ENCODE peak calls at places on chromosomes 2 and 18, in nine cellular contexts. E is NCI-H748 treated with DMSO at 0.1 percent for 48 hours; J is lower leg skin; D is AG10803; L is activated T-cell treated with anti-CD3 and anti-CD28 coated beads, Interleukin-2, amount 50 U/mL, for 72 hours; K is AG04449; V is psoas muscle; X is choroid plexus epithelial cell; Q is omental fat pad. H is an unnamed sample.

GRCh38 chr2:109330056-109330455 is 201.1 kb downstream of the SH3RF3 start:
- DNase-seq in E (no peak), J (no peak), D (peak; percentile 92), L (no peak), K (peak; percentile 78), V (no peak), X (peak; percentile 45), Q (no peak), H (peak; percentile 75)

GRCh38 chr2:192398236-192398635 is 203.5 kb upstream of the TMEFF2 start:
- DNase-seq in E (peak; percentile 9), J (no peak), D (no peak), L (no peak), K (no peak), V (no peak), X (no peak), Q (no peak), H (no peak)

GRCh38 chr18:26482567-26482966 is 65.8 kb downstream of the KCTD1 start:
- DNase-seq in E (no peak), J (no peak), D (no peak), L (no peak), K (no peak), V (no peak), X (no peak), Q (no peak), H (no peak)

GRCh38 chr2:199471443-199472057 is 13.8 kb upstream of the SATB2 start:
- DNase-seq in E (peak; percentile 46), J (peak; percentile 91), D (peak; percentile 63), L (peak; percentile 60), K (no peak), V (peak; percentile 67), X (peak; percentile 42), Q (no peak), H (peak; percentile 93)

GRCh38 chr2:19073522-19073921 is 284.9 kb downstream of the OSR1 start:
- DNase-seq in E (no peak), J (no peak), D (peak; percentile 23), L (no peak), K (no peak), V (peak; percentile 65), X (peak; percentile 78), Q (no peak), H (peak; percentile 35)

GRCh38 chr2:83103602-83104001 is 1355.5 kb downstream of the SUCLG1 start:
- DNase-seq in E (no peak), J (no peak), D (peak; percentile 84), L (no peak), K (peak; percentile 74), V (no peak), X (peak; percentile 88), Q (no peak), H (peak; percentile 90)

GRCh38 chr2:182522428-182522896 is 95.6 kb upstream of the PDE1A start:
- DNase-seq in E (peak; percentile 90), J (no peak), D (peak; percentile 26), L (no peak), K (no peak), V (no peak), X (peak; percentile 21), Q (no peak), H (peak; percentile 15)

GRCh38 chr2:116319935-116320334 is 1494.6 kb upstream of the DDX18 start:
- DNase-seq in E (no peak), J (no peak), D (no peak), L (no peak), K (no peak), V (no peak), X (peak; percentile 0), Q (no peak), H (no peak)

GRCh38 chr2:218291934-218292699 is at the start of gene TMBIM1:
- DNase-seq in E (no peak), J (peak; percentile 96), D (peak; percentile 68), L (peak; percentile 89), K (no peak), V (peak; percentile 88), X (peak; percentile 78), Q (peak; percentile 58), H (peak; percentile 97)

GRCh38 chr2:63326473-63326872 is 261.8 kb downstream of the WDPCP start:
- DNase-seq in E (no peak), J (no peak), D (no peak), L (no peak), K (no peak), V (no peak), X (no peak), Q (no peak), H (no peak)

GRCh38 chr2:215528555-215528954 is 92.7 kb upstream of the FN1 start:
- DNase-seq in E (no peak), J (no peak), D (peak; percentile 99), L (no peak), K (peak; percentile 98), V (no peak), X (peak; percentile 92), Q (no peak), H (peak; percentile 89)

GRCh38 chr2:167181134-167181533 is 292.9 kb downstream of the XIRP2 start:
- DNase-seq in E (no peak), J (no peak), D (peak; percentile 58), L (no peak), K (no peak), V (no peak), X (peak; percentile 48), Q (no peak), H (peak; percentile 60)

GRCh38 chr18:10215444-10215843 is 239.0 kb upstream of the APCDD1 start:
- DNase-seq in E (no peak), J (no peak), D (no peak), L (no peak), K (no peak), V (no peak), X (no peak), Q (no peak), H (no peak)

GRCh38 chr18:76209597-76209996 is 285.4 kb downstream of the ZNF516 start:
- DNase-seq in E (no peak), J (no peak), D (peak; percentile 66), L (peak; percentile 49), K (peak; percentile 4), V (no peak), X (no peak), Q (no peak), H (no peak)

GRCh38 chr2:69306897-69307695 is 79.9 kb downstream of the GFPT1 start:
- DNase-seq in E (peak; percentile 72), J (peak; percentile 96), D (peak; percentile 81), L (peak; percentile 79), K (no peak), V (peak; percentile 88), X (peak; percentile 88), Q (peak; percentile 47), H (peak; percentile 93)

GRCh38 chr2:95377724-95378123 is 24.8 kb upstream of the FAHD2A start:
- DNase-seq in E (no peak), J (peak; percentile 66), D (no peak), L (no peak), K (no peak), V (no peak), X (no peak), Q (no peak), H (no peak)

GRCh38 chr18:24112874-24113615 is 25.8 kb upstream of the CABYR start:
- DNase-seq in E (no peak), J (no peak), D (no peak), L (no peak), K (no peak), V (no peak), X (peak; percentile 45), Q (no peak), H (no peak)

GRCh38 chr2:111977240-111977639 is 77.8 kb upstream of the TMEM87B start:
- DNase-seq in E (no peak), J (no peak), D (no peak), L (no peak), K (no peak), V (no peak), X (no peak), Q (no peak), H (no peak)

GRCh38 chr2:234451852-234452625 is 44.8 kb downstream of the ARL4C start:
- DNase-seq in E (no peak), J (no peak), D (peak; percentile 92), L (no peak), K (peak; percentile 95), V (no peak), X (peak; percentile 96), Q (no peak), H (peak; percentile 78)

GRCh38 chr2:26581991-26582842 is 58.9 kb downstream of the CIB4 start:
- DNase-seq in E (no peak), J (peak; percentile 67), D (no peak), L (no peak), K (no peak), V (no peak), X (no peak), Q (no peak), H (no peak)

GRCh38 chr2:18047114-18047695 is 168.7 kb downstream of the KCNS3 start:
- DNase-seq in E (no peak), J (no peak), D (peak; percentile 47), L (no peak), K (no peak), V (no peak), X (no peak), Q (no peak), H (peak; percentile 40)

GRCh38 chr2:99470957-99471356 is 18.9 kb downstream of the REV1 start:
- DNase-seq in E (no peak), J (no peak), D (no peak), L (no peak), K (no peak), V (no peak), X (no peak), Q (no peak), H (no peak)

GRCh38 chr2:64214281-64215115 is 70.3 kb upstream of the PELI1 start:
- DNase-seq in E (no peak), J (no peak), D (no peak), L (peak; percentile 46), K (no peak), V (no peak), X (no peak), Q (no peak), H (no peak)

GRCh38 chr2:188308483-188308882 is 16.8 kb downstream of the GULP1 start:
- DNase-seq in E (no peak), J (no peak), D (no peak), L (no peak), K (no peak), V (no peak), X (no peak), Q (no peak), H (no peak)

GRCh38 chr2:12169721-12170120 is 423.3 kb downstream of the LPIN1 start:
- DNase-seq in E (no peak), J (no peak), D (peak; percentile 94), L (peak; percentile 15), K (peak; percentile 95), V (peak; percentile 35), X (peak; percentile 90), Q (peak; percentile 61), H (peak; percentile 71)

GRCh38 chr2:30147196-30147714 is 448 bp downstream of the YPEL5 start:
- DNase-seq in E (no peak), J (peak; percentile 89), D (peak; percentile 7), L (peak; percentile 54), K (no peak), V (no peak), X (no peak), Q (no peak), H (no peak)

H was measured in adipocyte.